ENCODE peak calls at places on chromosomes 7 and 10, in six cellular contexts. One of them, this sample, is unnamed.

GRCh38 chr10:70956029-70956759 is 67.8 kb upstream of the PCBD1 start:
- DNase-seq in cardiac fibroblast: no peak
- DNase-seq in AG20443: no peak
- DNase-seq in H9: peak; percentile 60
- DNase-seq in NCI-H2029: no peak
- DNase-seq in SW480: no peak
- DNase-seq in this sample: no peak

GRCh38 chr10:122056431-122057094 is 67.6 kb downstream of the TACC2 start:
- DNase-seq in cardiac fibroblast: peak; percentile 9
- DNase-seq in NCI-H2029: no peak
- DNase-seq in AG20443: no peak
- DNase-seq in SW480: peak; percentile 46
- DNase-seq in H9: no peak
- DNase-seq in this sample: no peak

GRCh38 chr7:17422966-17423365 is 124.5 kb downstream of the AHR start:
- DNase-seq in cardiac fibroblast: no peak
- DNase-seq in SW480: peak; percentile 34
- DNase-seq in NCI-H2029: no peak
- DNase-seq in AG20443: peak; percentile 18
- DNase-seq in H9: no peak
- DNase-seq in this sample: no peak

GRCh38 chr10:124033887-124034218 is 59.5 kb downstream of the CHST15 start:
- DNase-seq in NCI-H2029: no peak
- DNase-seq in AG20443: no peak
- DNase-seq in H9: no peak
- DNase-seq in cardiac fibroblast: no peak
- DNase-seq in SW480: no peak
- DNase-seq in this sample: no peak

GRCh38 chr7:52843436-52843835 is 192.0 kb upstream of the POM121L12 start:
- DNase-seq in AG20443: no peak
- DNase-seq in H9: no peak
- DNase-seq in cardiac fibroblast: no peak
- DNase-seq in SW480: no peak
- DNase-seq in NCI-H2029: no peak
- DNase-seq in this sample: no peak

GRCh38 chr10:69936091-69936490 is 116.6 kb upstream of the MACROH2A2 start:
- DNase-seq in SW480: peak; percentile 30
- DNase-seq in H9: no peak
- DNase-seq in cardiac fibroblast: peak; percentile 6
- DNase-seq in AG20443: peak; percentile 37
- DNase-seq in NCI-H2029: no peak
- DNase-seq in this sample: no peak

GRCh38 chr7:73851410-73852338 is 9.3 kb upstream of the TMEM270 start:
- DNase-seq in H9: no peak
- DNase-seq in AG20443: peak; percentile 78
- DNase-seq in SW480: peak; percentile 100
- DNase-seq in NCI-H2029: peak; percentile 8
- DNase-seq in cardiac fibroblast: peak; percentile 98
- DNase-seq in this sample: peak; percentile 15

GRCh38 chr10:130380056-130380455 is 243.9 kb downstream of the GLRX3 start:
- DNase-seq in AG20443: no peak
- DNase-seq in H9: no peak
- DNase-seq in SW480: no peak
- DNase-seq in NCI-H2029: no peak
- DNase-seq in cardiac fibroblast: no peak
- DNase-seq in this sample: no peak